ENCODE peak calls at places on chromosomes 6 and 20, in four cellular contexts. E is HCT116, B is endothelial cell of umbilical vein, V is upper lobe of left lung. M is an unnamed sample.

GRCh38 chr6:72746276-72746675 is 124.4 kb downstream of the KCNQ5 start:
- DNase-seq in E (no peak), B (no peak), V (no peak), M (no peak)

GRCh38 chr6:32047855-32048766 is 9.9 kb downstream of the CYP21A2 start:
- DNase-seq in E (peak), B (peak), V (peak), M (peak)

GRCh38 chr20:31630187-31630790 is 7.4 kb upstream of the COX4I2 start:
- DNase-seq in E (no peak), B (no peak), V (no peak), M (no peak)

GRCh38 chr20:57594092-57594911 is 25.9 kb downstream of the ZBP1 start:
- DNase-seq in E (peak), B (peak), V (peak), M (no peak)

GRCh38 chr6:37799263-37799644 is 20.3 kb upstream of the ZFAND3 start:
- DNase-seq in E (no peak), B (no peak), V (no peak), M (no peak)

GRCh38 chr6:157063176-157063934 is 260.0 kb downstream of the TMEM242 start:
- DNase-seq in E (no peak), B (no peak), V (no peak), M (no peak)

GRCh38 chr6:31057426-31058003 is 47.2 kb downstream of the MUC22 start:
- DNase-seq in E (no peak), B (no peak), V (no peak), M (no peak)

GRCh38 chr6:55886185-55886836 is 10.9 kb upstream of the BMP5 start:
- DNase-seq in E (peak), B (peak), V (no peak), M (no peak)

GRCh38 chr20:38190166-38190565 is 25.1 kb upstream of the TGM2 start:
- DNase-seq in E (no peak), B (no peak), V (no peak), M (no peak)

GRCh38 chr6:111750753-111751684 is 122.2 kb downstream of the FYN start:
- DNase-seq in E (no peak), B (peak), V (no peak), M (no peak)

GRCh38 chr6:158760618-158761250 is 58.4 kb downstream of the EZR start:
- DNase-seq in E (no peak), B (no peak), V (no peak), M (peak)

GRCh38 chr6:158763440-158764187 is 55.6 kb downstream of the EZR start:
- DNase-seq in E (no peak), B (no peak), V (peak), M (no peak)

GRCh38 chr6:158762787-158763439 is 56.3 kb downstream of the EZR start:
- DNase-seq in E (no peak), B (no peak), V (no peak), M (peak)

GRCh38 chr6:158759966-158760617 is 59.1 kb downstream of the EZR start:
- DNase-seq in E (no peak), B (no peak), V (no peak), M (no peak)

GRCh38 chr6:158761746-158762145 is 57.4 kb downstream of the EZR start:
- DNase-seq in E (no peak), B (no peak), V (peak), M (no peak)
- TF ChIP-seq POLR2AphosphoS5 in E (no peak), B (no peak), V (no peak), M (no peak)

GRCh38 chr6:47655719-47656595 is 42.4 kb upstream of the ADGRF4 start:
- DNase-seq in E (peak), B (peak), V (no peak), M (no peak)
- H3K27ac ChIP-seq in E (no peak), B (no peak), V (no peak), M (no peak)

GRCh38 chr6:16754864-16755263 is 6.4 kb downstream of the ATXN1 start:
- DNase-seq in E (no peak), B (no peak), V (no peak), M (no peak)
- TF ChIP-seq POLR2AphosphoS5 in E (no peak), B (no peak), V (no peak), M (no peak)

GRCh38 chr20:14707026-14707680 is 369.7 kb upstream of the FLRT3 start:
- DNase-seq in E (no peak), B (no peak), V (no peak), M (no peak)
- H3K27ac ChIP-seq in E (no peak), B (no peak), V (no peak), M (no peak)

GRCh38 chr6:27241443-27241842 is 6.1 kb upstream of the PRSS16 start:
- DNase-seq in E (no peak), B (no peak), V (no peak), M (no peak)
- TF ChIP-seq POLR2AphosphoS5 in E (no peak), B (no peak), V (no peak), M (no peak)

GRCh38 chr6:17043148-17043522 is 58.7 kb upstream of the STMND1 start:
- DNase-seq in E (no peak), B (no peak), V (no peak), M (no peak)
- H3K27ac ChIP-seq in E (no peak), B (no peak), V (peak), M (no peak)

DNA sequence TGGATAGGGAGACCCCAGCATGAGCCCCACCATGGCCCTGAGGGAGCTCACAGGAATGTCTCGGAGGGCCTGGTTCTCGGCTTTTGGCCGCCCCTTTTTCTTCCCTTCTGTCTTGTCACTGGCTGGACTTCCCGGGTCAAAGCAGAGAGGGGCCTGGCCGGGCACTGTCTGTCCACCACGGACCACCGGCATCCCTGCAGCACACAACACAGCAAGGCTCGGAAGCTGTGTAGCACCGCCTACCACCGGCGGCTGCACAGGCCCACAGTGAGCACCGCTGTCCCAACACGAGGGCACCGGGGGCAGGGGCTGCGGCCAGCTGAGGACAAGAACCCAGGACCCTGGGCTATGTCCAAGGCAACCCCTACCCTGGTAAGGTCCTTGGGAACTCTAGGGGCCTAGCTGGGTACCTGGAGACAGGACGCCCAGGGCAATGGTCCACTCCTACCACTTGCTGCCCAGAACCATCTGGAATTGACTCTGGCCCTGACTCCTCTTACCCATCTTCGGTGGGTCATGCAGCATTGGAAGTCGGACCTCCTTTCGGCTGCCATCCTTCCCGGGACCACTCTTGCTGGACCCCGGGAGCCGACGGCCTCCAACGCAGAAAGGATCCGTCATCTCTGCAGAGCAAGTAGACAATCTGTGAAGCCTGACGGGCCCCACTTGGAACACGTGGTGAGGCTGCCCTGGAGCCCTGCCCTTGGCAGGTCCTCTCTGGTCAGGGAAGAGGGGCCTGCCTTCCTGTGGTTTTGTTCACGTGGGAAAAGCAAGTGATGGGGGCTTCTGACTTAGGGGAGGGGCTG is 2.2 kb downstream of the ZNF512B start:
- DNase-seq in E (no peak), B (no peak), V (peak), M (peak)
- TF ChIP-seq POLR2AphosphoS5 in E (no peak), B (no peak), V (no peak), M (no peak)

DNA sequence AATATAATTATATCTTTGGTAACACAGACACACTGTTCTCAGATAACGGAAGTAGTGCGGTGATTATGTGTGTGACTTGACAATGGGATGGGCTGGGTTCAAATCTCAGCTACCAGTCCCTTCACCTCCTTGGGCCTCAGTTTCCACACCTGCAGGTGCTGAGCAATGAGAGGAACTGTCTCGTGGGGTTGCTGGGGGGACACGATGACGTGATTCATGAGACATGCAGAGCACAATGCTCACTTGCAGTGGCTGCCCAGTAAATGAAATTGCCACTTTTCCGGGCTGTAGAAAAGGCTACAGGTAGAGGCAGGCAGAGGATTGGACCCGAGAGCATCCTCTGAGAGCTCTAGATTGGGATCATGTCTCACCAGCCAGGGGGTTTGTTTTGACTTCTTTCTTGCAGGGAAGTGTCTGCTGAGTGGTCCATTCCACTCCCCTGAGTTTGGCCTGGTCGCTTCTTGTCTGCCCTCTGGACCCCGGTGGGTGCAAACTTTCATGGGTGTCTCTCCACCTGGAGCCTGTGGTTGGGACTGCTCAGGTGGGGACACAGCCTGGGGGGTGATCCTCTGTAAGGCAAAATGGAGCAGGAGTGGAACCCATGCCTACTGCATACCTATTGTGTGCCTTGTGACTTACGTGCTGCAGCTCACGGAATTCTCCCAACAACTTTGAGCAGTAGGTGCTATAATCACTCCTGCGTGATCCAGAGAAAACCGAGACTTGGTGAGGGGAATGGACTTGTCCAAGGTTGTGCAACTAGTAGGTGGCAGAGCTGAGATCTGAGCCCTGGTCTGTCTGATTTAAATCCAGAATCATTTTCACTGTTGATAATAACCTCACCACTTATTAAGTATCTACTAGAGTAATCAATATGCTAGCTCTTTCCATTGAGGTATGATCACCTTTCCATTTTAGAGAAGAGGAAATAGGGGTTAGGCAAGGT is 147.2 kb downstream of the CEBPB start:
- DNase-seq in E (no peak), B (no peak), V (no peak), M (no peak)
- H3K27ac ChIP-seq in E (no peak), B (no peak), V (peak), M (peak)

M was measured in suprapubic skin.